ENCODE peak calls at places on chromosomes 2 and 18, in four cellular contexts. One of them, this sample, is unnamed.

GRCh38 chr18:9872823-9873222 is 12.9 kb upstream of the TXNDC2 start:
- DNase-seq in GM12878: no peak
- DNase-seq in K562: no peak
- DNase-seq in HCT116: no peak
- DNase-seq in this sample: no peak

GRCh38 chr2:218005028-218005427 is 2.2 kb upstream of the TNS1 start:
- DNase-seq in HCT116: no peak
- DNase-seq in GM12878: no peak
- DNase-seq in K562: no peak
- DNase-seq in this sample: no peak

GRCh38 chr2:22855761-22856184 is 529.2 kb upstream of the KLHL29 start:
- DNase-seq in K562: no peak
- DNase-seq in HCT116: no peak
- DNase-seq in GM12878: no peak
- DNase-seq in this sample: no peak

GRCh38 chr2:187358531-187358930 is 89.5 kb downstream of the CALCRL start:
- DNase-seq in GM12878: no peak
- DNase-seq in HCT116: no peak
- DNase-seq in K562: no peak
- DNase-seq in this sample: no peak

GRCh38 chr2:236840857-236841256 is 244.8 kb upstream of the COPS8 start:
- DNase-seq in HCT116: no peak
- DNase-seq in GM12878: no peak
- DNase-seq in K562: no peak
- DNase-seq in this sample: no peak

GRCh38 chr2:8714283-8714682 is 32.4 kb downstream of the ID2 start:
- DNase-seq in HCT116: no peak
- DNase-seq in GM12878: no peak
- DNase-seq in K562: no peak
- DNase-seq in this sample: no peak

GRCh38 chr2:38146302-38146916 is 70.5 kb upstream of the CYP1B1 start:
- DNase-seq in GM12878: peak
- DNase-seq in K562: peak
- DNase-seq in HCT116: peak
- DNase-seq in this sample: peak

GRCh38 chr18:7512326-7512725 is 54.8 kb upstream of the PTPRM start:
- DNase-seq in GM12878: no peak
- DNase-seq in HCT116: no peak
- DNase-seq in K562: no peak
- DNase-seq in this sample: no peak

GRCh38 chr2:28652217-28652616 is 99.4 kb upstream of the PPP1CB start:
- DNase-seq in GM12878: no peak
- DNase-seq in HCT116: no peak
- DNase-seq in K562: no peak
- DNase-seq in this sample: no peak

GRCh38 chr2:162143969-162144368 is 8.1 kb downstream of the GCG start:
- DNase-seq in GM12878: no peak
- DNase-seq in K562: no peak
- DNase-seq in HCT116: no peak
- DNase-seq in this sample: no peak

GRCh38 chr2:224278531-224278930 is 123.4 kb downstream of the FAM124B start:
- DNase-seq in GM12878: no peak
- DNase-seq in HCT116: no peak
- DNase-seq in K562: no peak
- DNase-seq in this sample: no peak

GRCh38 chr2:9095690-9096089 is 92.2 kb upstream of the MBOAT2 start:
- DNase-seq in HCT116: no peak
- DNase-seq in GM12878: no peak
- DNase-seq in K562: no peak
- DNase-seq in this sample: no peak

GRCh38 chr2:136022747-136023146 is 37.3 kb upstream of the DARS1 start:
- DNase-seq in K562: no peak
- DNase-seq in HCT116: no peak
- DNase-seq in GM12878: no peak
- DNase-seq in this sample: no peak

GRCh38 chr18:46676162-46676830 is 19.3 kb upstream of the LOXHD1 start:
- DNase-seq in HCT116: no peak
- DNase-seq in GM12878: no peak
- DNase-seq in K562: no peak
- DNase-seq in this sample: no peak

GRCh38 chr2:169715379-169716228 is 18.0 kb upstream of the KLHL23 start:
- DNase-seq in K562: peak
- DNase-seq in HCT116: no peak
- DNase-seq in GM12878: no peak
- DNase-seq in this sample: no peak

GRCh38 chr2:181466661-181467576 is 9.7 kb downstream of the ITGA4 start:
- DNase-seq in K562: peak
- DNase-seq in GM12878: no peak
- DNase-seq in HCT116: peak
- DNase-seq in this sample: no peak

GRCh38 chr2:75243219-75243618 is 43.9 kb upstream of the TACR1 start:
- DNase-seq in K562: no peak
- DNase-seq in GM12878: no peak
- DNase-seq in HCT116: no peak
- DNase-seq in this sample: no peak

GRCh38 chr2:58215429-58215828 is 25.7 kb downstream of the FANCL start:
- DNase-seq in K562: no peak
- DNase-seq in HCT116: no peak
- DNase-seq in GM12878: no peak
- DNase-seq in this sample: no peak

GRCh38 chr18:79461627-79462026 is 65.9 kb downstream of the NFATC1 start:
- DNase-seq in HCT116: no peak
- DNase-seq in GM12878: no peak
- DNase-seq in K562: no peak
- DNase-seq in this sample: no peak

GRCh38 chr2:88933980-88934379 is 242.5 kb downstream of the RPIA start:
- DNase-seq in K562: no peak
- DNase-seq in HCT116: no peak
- DNase-seq in GM12878: no peak
- DNase-seq in this sample: no peak

GRCh38 chr2:42859006-42859552 is 66.7 kb upstream of the HAAO start:
- DNase-seq in HCT116: peak
- DNase-seq in K562: peak
- DNase-seq in GM12878: peak
- DNase-seq in this sample: peak

GRCh38 chr2:186675380-186675779 is 18.5 kb upstream of the FAM171B start:
- DNase-seq in K562: no peak
- DNase-seq in HCT116: no peak
- DNase-seq in GM12878: no peak
- DNase-seq in this sample: no peak

GRCh38 chr18:24672165-24672950 is 211.9 kb downstream of the HRH4 start:
- DNase-seq in K562: no peak
- DNase-seq in HCT116: no peak
- DNase-seq in GM12878: no peak
- DNase-seq in this sample: no peak

GRCh38 chr18:55497825-55498403 is 90.1 kb downstream of the TCF4 start:
- DNase-seq in HCT116: no peak
- DNase-seq in GM12878: no peak
- DNase-seq in K562: no peak
- DNase-seq in this sample: no peak

GRCh38 chr2:230793573-230794359 is 71.0 kb upstream of the ITM2C start:
- DNase-seq in K562: no peak
- DNase-seq in GM12878: no peak
- DNase-seq in HCT116: peak
- DNase-seq in this sample: no peak

GRCh38 chr18:13464432-13465125 is 246.0 kb downstream of the LDLRAD4 start:
- DNase-seq in K562: peak
- DNase-seq in HCT116: no peak
- DNase-seq in GM12878: peak
- DNase-seq in this sample: no peak

GRCh38 chr2:108363048-108363899 is 14.5 kb upstream of the SULT1C4 start:
- DNase-seq in HCT116: no peak
- DNase-seq in K562: peak
- DNase-seq in GM12878: no peak
- DNase-seq in this sample: no peak

GRCh38 chr2:31188141-31188540 is 29.2 kb downstream of the CAPN14 start:
- DNase-seq in K562: no peak
- DNase-seq in HCT116: no peak
- DNase-seq in GM12878: no peak
- DNase-seq in this sample: no peak

GRCh38 chr2:237920673-237921072 is 46.1 kb upstream of the UBE2F start:
- DNase-seq in K562: no peak
- DNase-seq in HCT116: no peak
- DNase-seq in GM12878: no peak
- DNase-seq in this sample: no peak
- TF ChIP-seq EGR1 in K562: no peak
- TF ChIP-seq EGR1 in HCT116: no peak
- TF ChIP-seq EGR1 in GM12878: no peak
- TF ChIP-seq EGR1 in this sample: no peak

DNA sequence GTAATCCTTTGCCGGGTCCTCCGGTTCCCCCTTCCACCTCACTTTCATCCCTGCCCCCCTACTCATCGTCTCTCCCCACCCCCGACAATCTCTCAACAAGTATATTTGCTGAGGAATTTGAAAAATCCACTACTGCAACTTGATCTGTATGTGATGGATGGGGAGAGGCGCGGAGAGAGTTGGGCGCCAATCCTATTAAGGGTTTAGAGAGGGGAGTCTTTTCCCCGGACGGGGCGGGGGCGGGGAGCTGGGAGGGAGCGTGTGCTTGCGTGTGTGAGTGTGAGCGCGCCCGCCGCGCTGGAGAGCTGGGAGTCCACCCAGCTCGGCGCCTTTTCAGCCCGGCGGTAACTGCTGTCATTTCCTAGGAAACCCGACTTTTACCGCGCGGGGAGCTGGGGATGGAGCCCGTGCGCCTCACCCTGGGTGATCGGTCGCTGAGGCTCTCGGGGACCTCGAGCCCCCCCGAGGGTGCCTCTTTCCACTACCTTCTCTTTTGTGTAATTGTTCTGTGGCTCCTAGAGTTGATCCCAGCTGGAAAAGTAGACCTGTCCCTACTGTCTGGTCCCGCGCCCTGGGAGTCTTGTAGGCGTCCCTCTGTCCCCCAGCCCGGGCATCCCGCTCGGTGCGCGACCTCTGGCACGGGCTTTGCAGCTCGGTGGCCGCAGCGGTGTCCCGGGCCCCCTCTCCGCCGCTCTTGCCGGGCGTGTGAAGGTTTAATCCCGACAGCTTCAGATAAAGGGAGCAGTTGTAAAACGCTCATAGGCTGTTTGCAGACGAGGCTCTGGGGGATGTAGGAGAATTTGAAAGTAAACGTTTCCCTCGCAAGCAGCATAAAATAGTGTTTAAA is 1.5 kb downstream of the GLI2 start:
- DNase-seq in GM12878: no peak
- DNase-seq in HCT116: no peak
- DNase-seq in K562: no peak
- DNase-seq in this sample: peak
- TF ChIP-seq EGR1 in GM12878: no peak
- TF ChIP-seq EGR1 in HCT116: peak
- TF ChIP-seq EGR1 in K562: no peak
- TF ChIP-seq EGR1 in this sample: peak

GRCh38 chr2:227710986-227711385 is 6.8 kb downstream of the SLC19A3 start:
- DNase-seq in HCT116: no peak
- DNase-seq in GM12878: no peak
- DNase-seq in K562: no peak
- DNase-seq in this sample: no peak
- TF ChIP-seq EGR1 in HCT116: no peak
- TF ChIP-seq EGR1 in GM12878: no peak
- TF ChIP-seq EGR1 in K562: no peak
- TF ChIP-seq EGR1 in this sample: no peak

GRCh38 chr2:102619414-102620319 is at the start of gene SLC9A2:
- DNase-seq in HCT116: no peak
- DNase-seq in GM12878: no peak
- DNase-seq in K562: peak
- DNase-seq in this sample: no peak
- TF ChIP-seq EGR1 in HCT116: no peak
- TF ChIP-seq EGR1 in GM12878: no peak
- TF ChIP-seq EGR1 in K562: no peak
- TF ChIP-seq EGR1 in this sample: no peak

GRCh38 chr2:234565842-234566619 is 69.2 kb upstream of the ARL4C start:
- DNase-seq in GM12878: no peak
- DNase-seq in K562: no peak
- DNase-seq in HCT116: no peak
- DNase-seq in this sample: no peak
- TF ChIP-seq EGR1 in GM12878: no peak
- TF ChIP-seq EGR1 in K562: no peak
- TF ChIP-seq EGR1 in HCT116: no peak
- TF ChIP-seq EGR1 in this sample: no peak

DNA sequence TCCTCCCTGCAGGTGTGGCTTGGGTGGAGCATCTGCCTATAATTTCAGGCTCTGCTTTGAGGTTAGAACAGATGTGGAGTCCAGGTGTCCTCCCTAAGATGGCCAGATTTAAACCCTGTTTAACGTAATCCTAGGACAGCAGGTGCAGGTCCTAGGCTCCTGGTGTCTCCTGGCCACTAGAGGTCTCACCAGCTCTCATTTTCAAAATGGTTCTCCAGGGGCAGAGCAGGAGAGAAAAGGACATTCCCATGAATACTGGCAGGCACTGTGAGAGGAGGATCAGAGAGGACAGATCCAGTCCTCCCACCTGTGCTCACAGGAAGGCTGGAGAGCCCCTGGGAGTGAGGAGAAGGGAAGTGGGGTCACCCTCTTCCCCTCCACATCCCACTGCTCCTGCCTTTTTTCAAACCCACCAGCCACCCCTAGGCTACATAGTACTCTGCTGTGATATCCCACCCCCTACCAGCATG is 100.6 kb upstream of the SMAD2 start:
- DNase-seq in GM12878: no peak
- DNase-seq in HCT116: peak
- DNase-seq in K562: peak
- DNase-seq in this sample: peak
- TF ChIP-seq EGR1 in GM12878: no peak
- TF ChIP-seq EGR1 in HCT116: no peak
- TF ChIP-seq EGR1 in K562: no peak
- TF ChIP-seq EGR1 in this sample: no peak

GRCh38 chr2:176514276-176514675 is 245.0 kb downstream of the MTX2 start:
- DNase-seq in HCT116: no peak
- DNase-seq in K562: no peak
- DNase-seq in GM12878: no peak
- DNase-seq in this sample: no peak

GRCh38 chr2:176518823-176519222 is 249.6 kb downstream of the MTX2 start:
- DNase-seq in K562: no peak
- DNase-seq in HCT116: no peak
- DNase-seq in GM12878: no peak
- DNase-seq in this sample: peak

GRCh38 chr2:176521860-176522259 is 252.6 kb downstream of the MTX2 start:
- DNase-seq in GM12878: no peak
- DNase-seq in HCT116: no peak
- DNase-seq in K562: no peak
- DNase-seq in this sample: no peak

GRCh38 chr2:176514805-176515500 is 245.7 kb downstream of the MTX2 start:
- DNase-seq in K562: no peak
- DNase-seq in GM12878: no peak
- DNase-seq in HCT116: no peak
- DNase-seq in this sample: no peak

DNA sequence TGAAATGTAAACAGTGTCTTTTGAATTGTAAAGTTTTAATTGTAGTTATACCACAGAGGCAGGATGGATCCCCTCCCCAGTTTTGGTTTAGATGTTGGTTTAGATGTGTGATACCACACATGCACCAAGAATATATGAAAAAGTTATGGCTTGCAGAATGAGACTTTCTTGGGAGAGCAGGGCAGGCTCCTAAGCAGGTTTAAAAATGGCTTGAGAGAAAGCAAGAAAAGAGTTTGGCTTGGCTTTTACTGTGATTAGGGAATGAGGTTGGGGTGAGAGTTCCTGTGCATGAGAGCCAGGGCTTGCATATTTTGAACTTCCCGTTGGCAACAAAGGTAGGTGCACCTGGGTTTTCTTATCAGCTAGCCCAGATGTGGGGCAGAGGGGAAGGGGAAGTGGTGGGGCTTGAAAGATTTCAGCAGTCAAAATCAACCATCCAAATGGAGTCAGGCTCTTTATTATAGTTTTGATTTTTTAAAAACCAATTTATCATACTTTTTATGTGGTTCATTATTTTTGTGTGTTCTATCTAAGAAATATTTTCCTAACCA is 246.9 kb downstream of the MTX2 start:
- DNase-seq in GM12878: no peak
- DNase-seq in HCT116: no peak
- DNase-seq in K562: no peak
- DNase-seq in this sample: no peak
- TF ChIP-seq EGR1 in GM12878: no peak
- TF ChIP-seq EGR1 in HCT116: no peak
- TF ChIP-seq EGR1 in K562: no peak
- TF ChIP-seq EGR1 in this sample: no peak